ENCODE peak calls at places on chromosomes 11 and 22, in six cellular contexts. X is heart right ventricle; E is stimulated activated CD4-positive, alpha-beta T cell treated with anti-CD3 and anti-CD28 coated beads, Interleukin-4, amount 100 ng/mL, for 1 hour; Z is WTC11; D is CMK; G is T1000. O is an unnamed sample.

GRCh38 chr11:68659158-68659921 is 25.0 kb upstream of the GAL start:
- DNase-seq in X (peak), E (no peak), Z (no peak), D (peak), G (peak), O (no peak)

GRCh38 chr22:20867179-20868099 is 8.6 kb downstream of the SNAP29 start:
- DNase-seq in X (peak), E (no peak), Z (no peak), D (peak), G (no peak), O (no peak)

GRCh38 chr11:44609028-44609782 is 43.7 kb downstream of the CD82 start:
- DNase-seq in X (no peak), E (peak), Z (no peak), D (no peak), G (no peak), O (peak)

GRCh38 chr22:33886696-33887095 is 33.6 kb downstream of the LARGE1 start:
- DNase-seq in X (no peak), E (no peak), Z (no peak), D (no peak), G (no peak), O (no peak)

GRCh38 chr11:34366522-34366921 is 8.7 kb upstream of the ABTB2 start:
- DNase-seq in X (no peak), E (no peak), Z (peak), D (no peak), G (no peak), O (no peak)

GRCh38 chr11:122036022-122036421 is 80.0 kb downstream of the BLID start:
- DNase-seq in X (no peak), E (no peak), Z (no peak), D (no peak), G (no peak), O (no peak)

GRCh38 chr11:84503503-84503902 is 1123.6 kb downstream of the DLG2 start:
- DNase-seq in X (no peak), E (no peak), Z (no peak), D (no peak), G (no peak), O (no peak)

GRCh38 chr11:12439615-12440014 is 62.2 kb downstream of the PARVA start:
- DNase-seq in X (no peak), E (no peak), Z (no peak), D (no peak), G (no peak), O (no peak)

GRCh38 chr22:30212363-30212995 is 34.1 kb downstream of the LIF start:
- DNase-seq in X (peak), E (no peak), Z (no peak), D (no peak), G (peak), O (no peak)

GRCh38 chr11:10818594-10818993 is 9.9 kb upstream of the EIF4G2 start:
- DNase-seq in X (no peak), E (no peak), Z (no peak), D (no peak), G (no peak), O (no peak)

GRCh38 chr11:114134870-114135269 is 75.4 kb downstream of the ZBTB16 start:
- DNase-seq in X (no peak), E (no peak), Z (no peak), D (no peak), G (no peak), O (no peak)

GRCh38 chr11:9362393-9362863 is 22.0 kb upstream of the IPO7 start:
- DNase-seq in X (no peak), E (no peak), Z (no peak), D (no peak), G (no peak), O (no peak)

GRCh38 chr11:126452256-126452655 is 96.8 kb downstream of the ST3GAL4 start:
- DNase-seq in X (no peak), E (no peak), Z (no peak), D (no peak), G (no peak), O (no peak)

GRCh38 chr11:113664981-113665710 is 41.0 kb downstream of the TMPRSS5 start:
- DNase-seq in X (no peak), E (no peak), Z (no peak), D (no peak), G (no peak), O (no peak)

GRCh38 chr11:69657911-69658605 is 17.1 kb downstream of the LTO1 start:
- DNase-seq in X (no peak), E (no peak), Z (peak), D (no peak), G (no peak), O (no peak)

GRCh38 chr22:19848298-19849224 is 6.1 kb downstream of the GNB1L start:
- DNase-seq in X (no peak), E (no peak), Z (no peak), D (no peak), G (no peak), O (no peak)

GRCh38 chr11:60912851-60913550 is 957 bp upstream of the TMEM109 start:
- DNase-seq in X (no peak), E (no peak), Z (no peak), D (no peak), G (no peak), O (no peak)

GRCh38 chr11:62880803-62881578 is at the start of gene SLC3A2:
- DNase-seq in X (peak), E (peak), Z (peak), D (peak), G (peak), O (peak)

GRCh38 chr22:19998991-19999820 is 17.4 kb downstream of the ARVCF start:
- DNase-seq in X (no peak), E (no peak), Z (no peak), D (no peak), G (no peak), O (no peak)

GRCh38 chr11:83006877-83007330 is 64.8 kb downstream of the RAB30 start:
- DNase-seq in X (no peak), E (no peak), Z (no peak), D (no peak), G (no peak), O (no peak)

GRCh38 chr22:22428222-22429098 is 80.1 kb downstream of the ZNF280B start:
- DNase-seq in X (no peak), E (no peak), Z (no peak), D (no peak), G (no peak), O (no peak)

GRCh38 chr22:22400964-22401363 is 107.6 kb downstream of the ZNF280B start:
- DNase-seq in X (no peak), E (no peak), Z (no peak), D (no peak), G (no peak), O (no peak)